ENCODE peak calls at places on chromosomes 7 and 10, in four cellular contexts. Z, K, R and H are unnamed samples.

GRCh38 chr10:45373003-45373782 is 823 bp upstream of the ALOX5 start:
- DNase-seq in Z (no peak), K (no peak), R (no peak), H (no peak)

GRCh38 chr10:78224602-78225001 is 190.9 kb downstream of the RPS24 start:
- DNase-seq in Z (no peak), K (no peak), R (no peak), H (no peak)

GRCh38 chr10:80356563-80356999 is at the start of the genes DYDC1 and DYDC2:
- DNase-seq in Z (peak; percentile 48), K (peak; percentile 24), R (peak; percentile 65), H (no peak)

GRCh38 chr10:77289027-77289501 is 348.5 kb downstream of the KCNMA1 start:
- DNase-seq in Z (no peak), K (no peak), R (no peak), H (no peak)

GRCh38 chr10:88190540-88191213 is 327.3 kb downstream of the PTEN start:
- DNase-seq in Z (no peak), K (no peak), R (no peak), H (no peak)

GRCh38 chr7:79337722-79338121 is 115.7 kb downstream of the MAGI2 start:
- DNase-seq in Z (no peak), K (no peak), R (no peak), H (no peak)

GRCh38 chr10:125165584-125166340 is 5.4 kb upstream of the CTBP2 start:
- DNase-seq in Z (no peak), K (no peak), R (no peak), H (peak; percentile 38)

GRCh38 chr7:76326646-76327233 is 24.3 kb downstream of the HSPB1 start:
- DNase-seq in Z (no peak), K (no peak), R (no peak), H (no peak)

GRCh38 chr10:77163670-77164348 is 473.8 kb downstream of the KCNMA1 start:
- DNase-seq in Z (peak; percentile 39), K (peak; percentile 82), R (peak; percentile 58), H (peak; percentile 27)

GRCh38 chr7:45590679-45591057 is 16.5 kb downstream of the ADCY1 start:
- DNase-seq in Z (peak; percentile 8), K (no peak), R (no peak), H (no peak)

GRCh38 chr10:72087969-72088878 is at the start of gene SPOCK2:
- DNase-seq in Z (no peak), K (no peak), R (no peak), H (no peak)

GRCh38 chr10:132906836-132907235 is 35.5 kb downstream of the CFAP46 start:
- DNase-seq in Z (peak; percentile 13), K (no peak), R (no peak), H (no peak)

GRCh38 chr7:106568680-106569499 is 92.1 kb downstream of the CCDC71L start:
- DNase-seq in Z (no peak), K (no peak), R (peak; percentile 47), H (no peak)

GRCh38 chr7:1445341-1445740 is 13.9 kb downstream of the MICALL2 start:
- DNase-seq in Z (no peak), K (no peak), R (no peak), H (no peak)

GRCh38 chr7:98867271-98867701 is 2.5 kb downstream of the TMEM130 start:
- DNase-seq in Z (no peak), K (no peak), R (peak; percentile 37), H (no peak)

GRCh38 chr7:1857487-1858425 is 187.7 kb downstream of the ELFN1 start:
- DNase-seq in Z (no peak), K (no peak), R (no peak), H (no peak)

GRCh38 chr10:114403545-114404161 is 649 bp downstream of the AFAP1L2 start:
- DNase-seq in Z (peak; percentile 68), K (peak; percentile 67), R (peak; percentile 33), H (no peak)

GRCh38 chr10:52645435-52645776 is 127.2 kb downstream of the MBL2 start:
- DNase-seq in Z (no peak), K (no peak), R (no peak), H (no peak)

GRCh38 chr7:116610210-116610609 is 61.8 kb upstream of the MET start:
- DNase-seq in Z (no peak), K (no peak), R (no peak), H (no peak)

GRCh38 chr7:4144801-4145470 is 537.2 kb upstream of the FOXK1 start:
- DNase-seq in Z (peak; percentile 65), K (peak; percentile 76), R (no peak), H (no peak)

GRCh38 chr7:112058654-112059053 is 147.5 kb downstream of the DOCK4 start:
- DNase-seq in Z (no peak), K (no peak), R (no peak), H (no peak)

GRCh38 chr10:108244443-108245228 is 1080.1 kb upstream of the SORCS1 start:
- DNase-seq in Z (no peak), K (no peak), R (no peak), H (no peak)

GRCh38 chr7:48426966-48427555 is 255.8 kb downstream of the ABCA13 start:
- DNase-seq in Z (no peak), K (no peak), R (no peak), H (no peak)

GRCh38 chr7:157538735-157539134 is 201.9 kb downstream of the DNAJB6 start:
- DNase-seq in Z (no peak), K (no peak), R (no peak), H (no peak)

GRCh38 chr10:62384057-62384446 is 9.9 kb downstream of the ZNF365 start:
- DNase-seq in Z (no peak), K (no peak), R (no peak), H (no peak)

GRCh38 chr10:104268691-104269645 is at the start of gene GSTO2:
- DNase-seq in Z (peak; percentile 99), K (peak; percentile 99), R (peak; percentile 99), H (peak; percentile 99)
- TF ChIP-seq POLR2A in Z (peak; percentile 85), K (peak; percentile 77), R (peak; percentile 80), H (peak; percentile 77)

GRCh38 chr10:49241365-49241764 is 53.2 kb upstream of the TMEM273 start:
- DNase-seq in Z (no peak), K (no peak), R (no peak), H (no peak)
- H3K27me3 ChIP-seq in Z (no peaks in the 10 kb centered on the region), K (no peaks in the 10 kb centered on the region), R (no peaks in the 10 kb centered on the region), H (no peaks in the 10 kb centered on the region)

DNA sequence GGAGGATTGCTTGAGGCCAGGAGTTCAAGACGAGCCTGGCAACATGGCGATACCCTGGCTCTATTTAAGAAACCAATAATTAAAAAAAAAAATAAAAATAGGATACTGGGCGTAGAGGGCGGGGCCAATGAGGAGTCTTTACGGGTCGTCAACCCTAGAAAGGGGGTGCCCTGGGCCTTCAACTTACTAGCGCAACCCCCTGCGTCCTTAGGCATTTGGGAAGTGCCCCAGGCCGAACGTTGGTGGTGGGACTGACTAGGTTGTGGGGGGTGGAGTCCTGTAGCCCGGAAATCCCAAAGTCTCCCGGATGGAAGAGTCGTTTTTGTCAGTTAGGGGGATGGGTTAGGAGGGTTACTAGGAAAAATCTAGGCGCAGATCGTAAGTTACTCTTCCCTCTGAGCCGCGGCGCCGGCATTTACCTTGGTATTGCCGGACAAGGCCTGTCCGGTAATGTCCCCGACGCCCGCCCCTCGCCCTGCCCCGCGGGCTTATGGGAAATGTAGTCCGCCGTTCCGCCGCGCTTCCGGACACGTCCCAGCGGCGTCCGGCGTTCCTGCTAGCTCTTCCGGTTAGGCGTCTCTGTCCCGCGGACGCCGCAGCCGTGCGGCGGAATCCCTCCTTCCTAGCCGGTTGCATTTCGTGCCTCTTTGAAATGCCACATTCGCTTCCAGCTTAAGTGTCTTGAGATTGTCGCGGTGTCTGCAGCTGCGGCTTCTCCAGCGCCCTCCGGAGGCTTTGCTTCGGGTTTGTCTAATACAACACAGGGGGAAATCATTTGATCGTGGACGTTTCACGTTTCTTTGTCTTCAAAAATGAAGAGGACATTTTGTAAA is 1.3 kb upstream of the ACBD5 start:
- DNase-seq in Z (peak; percentile 92), K (peak; percentile 92), R (peak; percentile 92), H (peak; percentile 86)
- TF ChIP-seq POLR2A in Z (peak; percentile 94), K (peak; percentile 91), R (peak; percentile 97), H (peak; percentile 90)

DNA sequence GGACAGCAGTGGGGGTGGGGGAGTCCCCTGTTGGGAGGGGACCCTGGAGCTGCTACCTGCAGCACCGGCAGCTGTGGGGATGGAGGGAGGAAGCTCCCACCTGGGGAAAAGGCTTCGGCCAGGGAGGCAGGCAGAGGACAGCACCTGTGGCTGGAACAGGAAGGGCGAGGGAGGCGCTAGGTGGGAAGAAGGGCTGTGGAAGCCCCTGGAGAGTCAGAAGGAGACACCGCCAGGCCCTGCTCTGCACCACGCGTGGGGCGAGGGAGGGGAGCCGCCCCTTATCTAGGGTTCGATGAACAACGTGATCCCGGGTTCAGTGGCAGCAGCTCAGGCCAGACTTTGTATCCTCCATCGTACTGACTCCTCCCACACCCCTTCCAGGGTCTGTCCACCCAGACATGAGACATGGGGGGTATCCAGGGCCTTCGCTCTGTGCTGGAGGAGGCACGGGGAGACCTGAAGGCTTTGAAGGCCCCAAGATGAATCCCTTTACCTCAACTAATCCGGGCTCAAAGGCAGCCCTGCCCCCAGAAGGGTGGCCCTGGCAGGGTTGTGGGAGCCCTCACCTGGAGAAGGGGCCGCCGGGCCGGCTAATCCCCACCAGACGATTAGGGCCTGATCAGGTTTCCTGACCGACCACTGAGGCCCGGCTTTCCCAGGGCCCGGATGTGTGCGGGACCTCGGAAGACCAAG is 110.8 kb downstream of the PDGFA start:
- DNase-seq in Z (no peak), K (no peak), R (no peak), H (no peak)
- H3K27me3 ChIP-seq in Z (no peaks in the 10 kb centered on the region), K (no peaks in the 10 kb centered on the region), R (no peaks in the 10 kb centered on the region), H (no peaks in the 10 kb centered on the region)

DNA sequence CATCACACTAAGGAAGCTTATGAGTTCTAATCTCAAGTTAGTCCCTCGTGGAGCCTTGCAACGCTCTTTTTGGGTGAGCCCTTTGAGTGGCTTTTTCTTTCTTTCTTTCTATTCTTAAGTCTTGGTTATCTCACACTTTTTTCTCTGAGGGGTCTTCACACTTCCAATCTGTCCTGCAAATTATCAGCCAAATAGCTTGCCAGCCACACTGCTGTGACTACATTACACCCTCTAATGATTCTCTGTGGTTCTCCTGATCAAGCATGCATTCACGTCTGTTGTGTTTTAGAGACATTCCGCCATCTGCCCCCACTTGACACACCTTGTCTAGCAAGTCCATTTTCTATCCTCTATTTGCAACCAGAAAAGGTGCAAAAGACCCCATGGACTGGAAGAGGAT is 340.2 kb downstream of the THSD7A start:
- DNase-seq in Z (no peak), K (no peak), R (no peak), H (no peak)
- TF ChIP-seq POLR2A in Z (no peak), K (no peak), R (no peak), H (no peak)

GRCh38 chr10:107091126-107091525 is 73.4 kb downstream of the SORCS1 start:
- DNase-seq in Z (no peak), K (no peak), R (no peak), H (no peak)
- H3K27me3 ChIP-seq in Z (no peaks in the 10 kb centered on the region), K (no peaks in the 10 kb centered on the region), R (no peaks in the 10 kb centered on the region), H (no peaks in the 10 kb centered on the region)

DNA sequence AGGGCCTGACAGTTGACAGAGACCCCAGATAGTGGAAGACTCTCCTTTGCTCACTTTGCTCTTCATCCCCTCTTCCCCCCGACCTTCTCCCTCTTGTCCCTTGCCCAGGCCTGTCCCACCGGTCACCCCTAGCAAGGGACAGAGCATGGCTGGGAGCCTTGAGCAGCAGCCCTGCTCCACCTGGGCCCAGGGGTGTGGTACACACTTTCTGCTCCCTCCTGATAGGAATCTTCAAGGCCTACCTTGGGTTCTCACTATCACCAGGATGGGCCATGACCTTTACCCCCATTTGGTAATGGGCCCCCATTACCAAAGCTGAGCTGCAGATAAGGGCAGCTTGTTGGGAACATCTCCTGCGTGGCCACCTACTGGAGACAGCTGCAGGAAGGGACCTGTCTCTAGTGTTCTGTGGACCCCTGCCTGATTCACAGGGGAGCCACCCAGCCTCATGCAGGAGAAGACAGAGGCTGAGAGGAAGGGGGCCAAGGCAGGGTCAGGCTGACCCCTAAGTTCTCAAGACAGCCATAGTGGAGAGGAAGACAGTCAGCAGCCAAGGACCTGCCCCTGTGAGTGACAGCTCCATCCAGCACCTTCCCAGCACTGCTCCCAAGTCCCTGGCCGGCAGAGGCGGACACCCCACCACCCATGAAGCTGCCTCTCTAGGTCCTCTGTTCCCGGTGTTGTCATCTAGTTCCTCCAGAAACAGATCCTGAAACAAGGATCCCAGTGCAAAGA is 913 bp upstream of the NPC1L1 start:
- DNase-seq in Z (no peak), K (no peak), R (no peak), H (no peak)
- TF ChIP-seq POLR2A in Z (no peak), K (no peak), R (no peak), H (no peak)